ENCODE peak calls at places on chromosomes 11 and 22, in four cellular contexts. One of them, this sample, is unnamed.

GRCh38 chr11:2398664-2399355 is 1.7 kb upstream of the TSSC4 start:
- DNase-seq in IMR-90: no peak
- DNase-seq in SW 1271: no peak
- DNase-seq in posterior cingulate gyrus: no peak
- DNase-seq in this sample: no peak

GRCh38 chr22:19011075-19011474 is 75.0 kb upstream of the PRODH start:
- DNase-seq in IMR-90: no peak
- DNase-seq in SW 1271: no peak
- DNase-seq in posterior cingulate gyrus: no peak
- DNase-seq in this sample: no peak

GRCh38 chr11:96337541-96338530 is 5.2 kb downstream of the MAML2 start:
- DNase-seq in IMR-90: peak
- DNase-seq in SW 1271: no peak
- DNase-seq in posterior cingulate gyrus: peak
- DNase-seq in this sample: peak

GRCh38 chr11:110679323-110679980 is 32.8 kb downstream of the ARHGAP20 start:
- DNase-seq in IMR-90: peak
- DNase-seq in SW 1271: no peak
- DNase-seq in posterior cingulate gyrus: no peak
- DNase-seq in this sample: no peak

GRCh38 chr11:19432370-19433163 is 191.8 kb upstream of the E2F8 start:
- DNase-seq in IMR-90: peak
- DNase-seq in SW 1271: no peak
- DNase-seq in posterior cingulate gyrus: no peak
- DNase-seq in this sample: no peak

GRCh38 chr11:104151404-104152204 is 12.3 kb downstream of the PDGFD start:
- DNase-seq in IMR-90: no peak
- DNase-seq in SW 1271: no peak
- DNase-seq in posterior cingulate gyrus: no peak
- DNase-seq in this sample: no peak

GRCh38 chr11:15965562-15966250 is 390.6 kb downstream of the SOX6 start:
- DNase-seq in IMR-90: no peak
- DNase-seq in SW 1271: no peak
- DNase-seq in posterior cingulate gyrus: no peak
- DNase-seq in this sample: no peak

GRCh38 chr11:57798905-57799559 is 37.4 kb downstream of the CTNND1 start:
- DNase-seq in IMR-90: peak
- DNase-seq in SW 1271: no peak
- DNase-seq in posterior cingulate gyrus: peak
- DNase-seq in this sample: peak

GRCh38 chr11:9530020-9530628 is 43.3 kb upstream of the WEE1 start:
- DNase-seq in IMR-90: no peak
- DNase-seq in SW 1271: no peak
- DNase-seq in posterior cingulate gyrus: peak
- DNase-seq in this sample: no peak

GRCh38 chr11:20068691-20069090 is 91.6 kb downstream of the DBX1 start:
- DNase-seq in IMR-90: no peak
- DNase-seq in SW 1271: no peak
- DNase-seq in posterior cingulate gyrus: peak
- DNase-seq in this sample: no peak

GRCh38 chr22:32847067-32847491 is 45.6 kb downstream of the TIMP3 start:
- DNase-seq in IMR-90: no peak
- DNase-seq in SW 1271: no peak
- DNase-seq in posterior cingulate gyrus: no peak
- DNase-seq in this sample: no peak

GRCh38 chr22:20645954-20646353 is 128.0 kb upstream of the SERPIND1 start:
- DNase-seq in IMR-90: no peak
- DNase-seq in SW 1271: no peak
- DNase-seq in posterior cingulate gyrus: peak
- DNase-seq in this sample: no peak

GRCh38 chr11:67576742-67577475 is 6.7 kb upstream of the GSTP1 start:
- DNase-seq in IMR-90: no peak
- DNase-seq in SW 1271: no peak
- DNase-seq in posterior cingulate gyrus: peak
- DNase-seq in this sample: no peak

GRCh38 chr11:102560555-102561011 is 30.0 kb upstream of the MMP7 start:
- DNase-seq in IMR-90: peak
- DNase-seq in SW 1271: no peak
- DNase-seq in posterior cingulate gyrus: no peak
- DNase-seq in this sample: peak